ENCODE peak calls at places on chromosomes 11 and 22, in ten cellular contexts. V is glutamatergic neuron, N is nephron progenitor cell, F is H9, J is epithelial cell of esophagus, E is heart left ventricle, R is fibroblast of lung, C is kidney, B is OCI-LY7, H is fibroblast of pulmonary artery. X is an unnamed sample.
A peak's percentile ranks its signal among the peaks of the same experiment; 100 is the strongest.

GRCh38 chr11:10911907-10912306 is 54.1 kb upstream of the ZBED5 start:
- DNase-seq in V (no peak), N (no peak), F (no peak), J (no peak), E (no peak), R (no peak), C (no peak), B (no peak), H (peak; percentile 67), X (no peak)

GRCh38 chr22:32557424-32557823 is 82.8 kb downstream of the FBXO7 start:
- DNase-seq in V (no peak), N (no peak), F (no peak), J (peak; percentile 43), E (no peak), R (no peak), C (no peak), B (no peak), H (no peak), X (no peak)

GRCh38 chr22:19990188-19990587 is 26.4 kb downstream of the ARVCF start:
- DNase-seq in V (no peak), N (no peak), F (no peak), J (no peak), E (no peak), R (no peak), C (peak; percentile 38), B (no peak), H (no peak), X (no peak)

GRCh38 chr11:47955356-47955755 is 25.0 kb upstream of the PTPRJ start:
- DNase-seq in V (no peak), N (no peak), F (no peak), J (no peak), E (no peak), R (no peak), C (no peak), B (peak; percentile 24), H (no peak), X (no peak)

GRCh38 chr11:118610220-118610772 is 2.9 kb downstream of the PHLDB1 start:
- DNase-seq in V (peak; percentile 28), N (peak; percentile 24), F (no peak), J (no peak), E (peak; percentile 52), R (no peak), C (no peak), B (no peak), H (no peak), X (no peak)

GRCh38 chr11:126862664-126863247 is 137.8 kb downstream of the KIRREL3 start:
- DNase-seq in V (peak; percentile 19), N (no peak), F (peak; percentile 79), J (no peak), E (no peak), R (no peak), C (no peak), B (no peak), H (no peak), X (peak; percentile 51)

GRCh38 chr11:6719588-6719987 is 36.4 kb upstream of the MRPL17 start:
- DNase-seq in V (no peak), N (no peak), F (no peak), J (no peak), E (no peak), R (no peak), C (no peak), B (no peak), H (peak; percentile 11), X (no peak)

GRCh38 chr11:69321877-69322350 is 28.0 kb downstream of the MYEOV start:
- DNase-seq in V (no peak), N (no peak), F (no peak), J (peak; percentile 61), E (no peak), R (peak; percentile 67), C (no peak), B (no peak), H (peak; percentile 83), X (no peak)

GRCh38 chr22:41661088-41661487 is 27.6 kb downstream of the SNU13 start:
- DNase-seq in V (no peak), N (no peak), F (no peak), J (no peak), E (no peak), R (no peak), C (no peak), B (no peak), H (no peak), X (no peak)

GRCh38 chr22:41658869-41659268 is 29.8 kb downstream of the SNU13 start:
- DNase-seq in V (no peak), N (no peak), F (no peak), J (no peak), E (no peak), R (no peak), C (no peak), B (no peak), H (no peak), X (no peak)

GRCh38 chr22:41661713-41662112 is 27.0 kb downstream of the SNU13 start:
- DNase-seq in V (no peak), N (no peak), F (no peak), J (no peak), E (no peak), R (no peak), C (no peak), B (no peak), H (no peak), X (no peak)

GRCh38 chr22:41659941-41660340 is 28.7 kb downstream of the SNU13 start:
- DNase-seq in V (no peak), N (no peak), F (no peak), J (no peak), E (no peak), R (no peak), C (no peak), B (no peak), H (no peak), X (no peak)

GRCh38 chr22:41660416-41660815 is 28.3 kb downstream of the SNU13 start:
- DNase-seq in V (no peak), N (no peak), F (no peak), J (no peak), E (peak; percentile 66), R (no peak), C (no peak), B (no peak), H (no peak), X (no peak)
- TF ChIP-seq CTCF in V (no peak), N (no peak), F (no peak), J (no peak), E (no peak), R (no peak), C (no peak), B (no peak), H (no peak), X (no peak)

GRCh38 chr11:112693781-112694180 is 267.4 kb upstream of the NCAM1 start:
- DNase-seq in V (no peak), N (no peak), F (no peak), J (peak; percentile 17), E (no peak), R (no peak), C (no peak), B (no peak), H (no peak), X (no peak)

GRCh38 chr11:112694813-112695212 is 266.4 kb upstream of the NCAM1 start:
- DNase-seq in V (no peak), N (no peak), F (no peak), J (peak; percentile 57), E (no peak), R (no peak), C (no peak), B (no peak), H (peak; percentile 6), X (no peak)

GRCh38 chr11:112697371-112697770 is 263.8 kb upstream of the NCAM1 start:
- DNase-seq in V (no peak), N (peak; percentile 54), F (no peak), J (peak; percentile 7), E (no peak), R (no peak), C (no peak), B (no peak), H (no peak), X (no peak)

GRCh38 chr11:112694244-112694643 is 267.0 kb upstream of the NCAM1 start:
- DNase-seq in V (no peak), N (no peak), F (no peak), J (peak; percentile 50), E (no peak), R (no peak), C (no peak), B (no peak), H (no peak), X (no peak)

GRCh38 chr11:112697779-112698178 is 263.4 kb upstream of the NCAM1 start:
- DNase-seq in V (no peak), N (no peak), F (no peak), J (no peak), E (no peak), R (no peak), C (no peak), B (no peak), H (no peak), X (no peak)
- TF ChIP-seq CTCF in V (peak; percentile 27), N (no peak), F (peak; percentile 21), J (peak; percentile 26), E (no peak), R (no peak), C (no peak), B (peak; percentile 29), H (no peak), X (peak; percentile 3)

GRCh38 chr11:64764753-64765152 is 5.0 kb upstream of the PYGM start:
- DNase-seq in V (no peak), N (no peak), F (no peak), J (no peak), E (no peak), R (no peak), C (no peak), B (no peak), H (no peak), X (no peak)

GRCh38 chr11:64765841-64766682 is 6.3 kb upstream of the PYGM start:
- DNase-seq in V (no peak), N (no peak), F (peak; percentile 41), J (no peak), E (no peak), R (no peak), C (peak; percentile 77), B (no peak), H (no peak), X (no peak)

GRCh38 chr11:64763804-64764611 is 4.2 kb upstream of the PYGM start:
- DNase-seq in V (no peak), N (no peak), F (no peak), J (no peak), E (no peak), R (no peak), C (peak; percentile 51), B (no peak), H (no peak), X (no peak)

GRCh38 chr11:64766881-64767280 is 7.1 kb upstream of the PYGM start:
- DNase-seq in V (no peak), N (no peak), F (no peak), J (no peak), E (no peak), R (no peak), C (peak; percentile 51), B (no peak), H (no peak), X (no peak)

DNA sequence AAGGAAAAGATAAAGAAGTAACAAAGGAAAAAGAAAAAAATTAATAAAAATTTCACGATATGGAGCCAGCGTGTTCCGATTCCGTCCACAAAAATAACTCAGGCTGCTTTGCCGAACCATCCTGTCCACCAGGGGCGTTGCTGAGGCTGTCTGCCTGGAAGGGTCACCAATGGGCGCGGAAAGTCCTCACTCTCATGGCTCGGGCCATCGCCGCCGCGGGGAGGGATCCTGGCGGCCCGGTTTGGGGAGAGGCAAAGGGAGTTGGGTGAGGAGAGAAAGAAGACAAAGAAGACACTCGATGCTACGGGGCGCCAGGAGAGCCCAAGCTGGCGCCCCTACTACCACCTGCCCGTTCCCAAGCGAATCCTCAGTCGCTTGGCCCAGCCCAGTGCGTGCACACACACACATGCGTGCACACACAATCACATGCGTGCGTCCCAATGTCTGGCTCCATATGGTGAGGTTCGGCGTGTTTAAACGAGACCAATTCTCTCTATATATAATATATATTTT is 5.6 kb upstream of the PYGM start:
- DNase-seq in V (peak; percentile 50), N (peak; percentile 33), F (peak; percentile 72), J (no peak), E (no peak), R (no peak), C (peak; percentile 70), B (no peak), H (no peak), X (no peak)
- TF ChIP-seq CTCF in V (no peak), N (peak; percentile 23), F (peak; percentile 64), J (peak; percentile 33), E (no peak), R (no peak), C (no peak), B (peak; percentile 47), H (peak; percentile 14), X (no peak)

GRCh38 chr11:65391007-65391406 is 4.6 kb downstream of the FRMD8 start:
- DNase-seq in V (no peak), N (no peak), F (no peak), J (no peak), E (peak; percentile 66), R (peak; percentile 36), C (no peak), B (no peak), H (peak; percentile 41), X (no peak)
- TF ChIP-seq CTCF in V (no peak), N (no peak), F (peak; percentile 18), J (no peak), E (no peak), R (no peak), C (no peak), B (no peak), H (peak; percentile 4), X (no peak)

X was measured in GM12865.